ENCODE peak calls at places on chromosomes 5 and 9, in eight cellular contexts. One of them, this sample, is unnamed.

GRCh38 chr5:146079695-146080361 is 25.5 kb downstream of the PLAC8L1 start:
- DNase-seq in adipocyte: peak; percentile 3
- DNase-seq in A673: no peak
- DNase-seq in A549: no peak
- DNase-seq in K562: no peak
- DNase-seq in PC-3: peak; percentile 47
- DNase-seq in GM23248: peak; percentile 57
- DNase-seq in pancreas: no peak
- DNase-seq in this sample: peak; percentile 16

GRCh38 chr9:526904-527591 is 312.4 kb downstream of the DOCK8 start:
- DNase-seq in adipocyte: no peak
- DNase-seq in A673: no peak
- DNase-seq in A549: no peak
- DNase-seq in K562: no peak
- DNase-seq in PC-3: peak; percentile 25
- DNase-seq in GM23248: no peak
- DNase-seq in pancreas: no peak
- DNase-seq in this sample: no peak

GRCh38 chr5:128538249-128539037 is 398 bp upstream of the FBN2 start:
- DNase-seq in adipocyte: peak; percentile 99
- DNase-seq in A673: peak; percentile 11
- DNase-seq in A549: peak; percentile 88
- DNase-seq in K562: no peak
- DNase-seq in PC-3: peak; percentile 77
- DNase-seq in GM23248: peak; percentile 79
- DNase-seq in pancreas: no peak
- DNase-seq in this sample: no peak

GRCh38 chr5:10233505-10233904 is 16.2 kb downstream of the ATPSCKMT start:
- DNase-seq in adipocyte: peak; percentile 93
- DNase-seq in A673: peak; percentile 74
- DNase-seq in A549: peak; percentile 79
- DNase-seq in K562: no peak
- DNase-seq in PC-3: peak; percentile 95
- DNase-seq in GM23248: peak; percentile 96
- DNase-seq in pancreas: no peak
- DNase-seq in this sample: no peak

GRCh38 chr5:10528056-10528816 is 35.6 kb upstream of the ANKRD33B start:
- DNase-seq in adipocyte: peak; percentile 83
- DNase-seq in A673: no peak
- DNase-seq in A549: no peak
- DNase-seq in K562: no peak
- DNase-seq in PC-3: no peak
- DNase-seq in GM23248: peak; percentile 82
- DNase-seq in pancreas: no peak
- DNase-seq in this sample: peak; percentile 58

GRCh38 chr5:78983601-78984000 is 1.5 kb downstream of the ARSB start:
- DNase-seq in adipocyte: no peak
- DNase-seq in A673: no peak
- DNase-seq in A549: no peak
- DNase-seq in K562: no peak
- DNase-seq in PC-3: peak; percentile 1
- DNase-seq in GM23248: no peak
- DNase-seq in pancreas: no peak
- DNase-seq in this sample: no peak

GRCh38 chr9:132201780-132202703 is 40.2 kb downstream of the NTNG2 start:
- DNase-seq in adipocyte: no peak
- DNase-seq in A673: no peak
- DNase-seq in A549: peak; percentile 20
- DNase-seq in K562: no peak
- DNase-seq in PC-3: no peak
- DNase-seq in GM23248: no peak
- DNase-seq in pancreas: peak; percentile 37
- DNase-seq in this sample: no peak

GRCh38 chr5:1464096-1464446 is 18.8 kb upstream of the SLC6A3 start:
- DNase-seq in adipocyte: no peak
- DNase-seq in A673: no peak
- DNase-seq in A549: no peak
- DNase-seq in K562: no peak
- DNase-seq in PC-3: no peak
- DNase-seq in GM23248: no peak
- DNase-seq in pancreas: no peak
- DNase-seq in this sample: no peak

GRCh38 chr5:67030289-67031069 is 166.1 kb downstream of the CD180 start:
- DNase-seq in adipocyte: peak; percentile 41
- DNase-seq in A673: no peak
- DNase-seq in A549: no peak
- DNase-seq in K562: no peak
- DNase-seq in PC-3: peak; percentile 39
- DNase-seq in GM23248: peak; percentile 64
- DNase-seq in pancreas: no peak
- DNase-seq in this sample: no peak

GRCh38 chr5:135393229-135393628 is 5.8 kb downstream of the MACROH2A1 start:
- DNase-seq in adipocyte: no peak
- DNase-seq in A673: no peak
- DNase-seq in A549: no peak
- DNase-seq in K562: peak; percentile 4
- DNase-seq in PC-3: no peak
- DNase-seq in GM23248: no peak
- DNase-seq in pancreas: no peak
- DNase-seq in this sample: no peak

DNA sequence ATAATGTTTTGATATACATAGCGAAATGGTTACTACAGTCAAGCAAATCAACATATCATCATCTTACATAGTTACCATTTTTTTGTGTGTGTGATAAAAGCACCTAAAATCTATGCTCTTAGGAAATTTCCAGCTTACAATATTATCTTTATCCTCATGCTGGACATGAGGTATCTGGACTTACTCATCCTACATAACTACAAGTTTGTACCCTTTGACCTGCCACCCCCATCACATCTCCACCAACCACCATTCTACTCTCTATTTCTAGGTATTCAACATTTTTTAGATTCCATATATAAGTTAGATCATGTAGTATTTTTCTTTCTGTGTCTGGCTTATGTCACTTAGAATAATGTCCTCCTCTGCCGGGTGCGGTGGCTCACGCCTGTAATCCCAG is 79.9 kb downstream of the TAF11L14 start:
- DNase-seq in adipocyte: no peak
- DNase-seq in A673: no peak
- DNase-seq in A549: no peak
- DNase-seq in K562: no peak
- DNase-seq in PC-3: no peak
- DNase-seq in GM23248: no peak
- DNase-seq in pancreas: no peak
- DNase-seq in this sample: no peak
- H3K4me1 ChIP-seq in adipocyte: no peaks in the 10 kb centered on the region
- H3K4me1 ChIP-seq in A673: no peaks in the 10 kb centered on the region
- H3K4me1 ChIP-seq in A549: peaks cover 6% of the 10 kb centered on the region
- H3K4me1 ChIP-seq in K562: no peaks in the 10 kb centered on the region
- H3K4me1 ChIP-seq in PC-3: peaks cover 13% of the 10 kb centered on the region
- H3K4me1 ChIP-seq in GM23248: no peaks in the 10 kb centered on the region
- H3K4me1 ChIP-seq in pancreas: no peaks in the 10 kb centered on the region
- H3K4me1 ChIP-seq in this sample: no peaks in the 10 kb centered on the region

GRCh38 chr9:137195525-137196220 is 4.9 kb downstream of the TPRN start:
- DNase-seq in adipocyte: no peak
- DNase-seq in A673: no peak
- DNase-seq in A549: no peak
- DNase-seq in K562: no peak
- DNase-seq in PC-3: peak; percentile 51
- DNase-seq in GM23248: no peak
- DNase-seq in pancreas: peak; percentile 81
- DNase-seq in this sample: no peak

GRCh38 chr9:137192859-137193258 is 4.4 kb downstream of the SSNA1 start:
- DNase-seq in adipocyte: no peak
- DNase-seq in A673: no peak
- DNase-seq in A549: no peak
- DNase-seq in K562: no peak
- DNase-seq in PC-3: no peak
- DNase-seq in GM23248: no peak
- DNase-seq in pancreas: no peak
- DNase-seq in this sample: no peak

GRCh38 chr9:137193771-137194170 is 5.3 kb downstream of the SSNA1 start:
- DNase-seq in adipocyte: no peak
- DNase-seq in A673: no peak
- DNase-seq in A549: no peak
- DNase-seq in K562: no peak
- DNase-seq in PC-3: no peak
- DNase-seq in GM23248: no peak
- DNase-seq in pancreas: no peak
- DNase-seq in this sample: no peak

GRCh38 chr9:137194388-137194787 is 5.9 kb downstream of the SSNA1 start:
- DNase-seq in adipocyte: no peak
- DNase-seq in A673: no peak
- DNase-seq in A549: no peak
- DNase-seq in K562: no peak
- DNase-seq in PC-3: no peak
- DNase-seq in GM23248: no peak
- DNase-seq in pancreas: peak; percentile 78
- DNase-seq in this sample: no peak

DNA sequence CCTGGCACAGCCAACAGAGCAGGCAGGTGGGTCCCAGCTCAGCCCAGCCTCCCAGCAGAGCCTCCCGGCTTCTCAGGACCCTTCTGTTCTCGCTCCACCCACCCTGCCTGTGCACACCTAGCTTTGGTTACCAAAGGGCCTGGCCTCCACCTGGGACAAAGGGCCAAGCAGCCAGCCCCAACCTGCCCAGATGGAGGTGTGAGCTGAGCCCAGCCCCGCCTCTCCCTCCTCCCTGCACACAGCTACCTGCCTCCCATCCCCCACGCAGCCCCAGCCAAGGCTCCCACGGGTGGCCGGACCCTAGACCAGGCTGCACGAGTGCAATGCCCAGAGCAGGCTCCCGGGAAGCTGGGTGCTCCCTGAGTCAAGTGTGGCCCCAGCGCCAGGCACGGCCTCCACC is 5.6 kb downstream of the TPRN start:
- DNase-seq in adipocyte: no peak
- DNase-seq in A673: no peak
- DNase-seq in A549: no peak
- DNase-seq in K562: no peak
- DNase-seq in PC-3: no peak
- DNase-seq in GM23248: no peak
- DNase-seq in pancreas: peak; percentile 77
- DNase-seq in this sample: no peak
- H3K4me1 ChIP-seq in adipocyte: peaks cover 23% of the 10 kb centered on the region
- H3K4me1 ChIP-seq in A673: peaks cover 13% of the 10 kb centered on the region
- H3K4me1 ChIP-seq in A549: peaks cover 44% of the 10 kb centered on the region
- H3K4me1 ChIP-seq in K562: peaks cover 98% of the 10 kb centered on the region
- H3K4me1 ChIP-seq in PC-3: peaks cover 45% of the 10 kb centered on the region
- H3K4me1 ChIP-seq in GM23248: peaks cover 11% of the 10 kb centered on the region
- H3K4me1 ChIP-seq in pancreas: peaks cover 47% of the 10 kb centered on the region
- H3K4me1 ChIP-seq in this sample: peaks cover 36% of the 10 kb centered on the region

DNA sequence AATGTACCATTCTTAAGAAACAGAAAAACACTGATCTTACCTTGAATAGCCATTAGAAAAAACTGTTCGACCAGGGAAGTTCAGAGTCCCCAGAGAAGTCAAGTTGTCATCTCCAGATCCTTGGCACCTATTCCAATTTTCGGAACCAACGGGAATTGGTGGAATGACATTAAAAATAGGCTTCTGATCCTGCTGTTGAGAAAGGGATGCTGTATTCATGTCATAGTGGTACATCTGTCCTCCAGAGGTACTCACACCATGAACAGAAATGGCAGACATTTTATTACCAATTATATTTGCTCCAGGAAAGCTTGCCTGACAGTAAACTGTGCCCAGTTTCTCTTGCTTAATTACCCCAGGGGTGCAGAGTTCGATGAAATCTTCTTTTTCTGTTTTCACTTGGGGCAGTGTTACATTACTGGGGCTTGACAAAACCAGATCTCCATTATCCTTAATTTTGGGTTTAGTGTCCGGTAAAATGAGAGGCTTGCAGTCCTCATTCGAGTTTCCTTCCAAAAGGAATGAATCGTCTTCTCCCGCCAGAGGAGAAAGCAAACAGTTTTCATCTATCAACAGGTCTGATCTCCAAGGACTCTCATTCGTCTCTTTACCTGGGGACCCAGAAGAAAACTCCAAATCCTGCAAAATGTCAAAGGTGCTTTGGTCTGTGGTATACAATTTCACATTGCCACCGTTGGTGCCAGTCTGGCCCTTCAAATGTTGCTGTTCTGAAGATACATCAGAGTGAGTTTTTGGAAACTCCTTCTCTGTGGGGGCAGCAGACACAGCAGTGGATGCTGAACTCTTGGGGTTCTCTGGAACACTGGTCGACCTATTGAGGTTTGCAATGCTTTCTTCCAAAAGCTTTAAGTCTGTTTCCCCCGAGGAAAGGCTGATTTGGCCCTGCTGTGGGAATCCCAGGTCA is 3.6 kb downstream of the NR3C1 start:
- DNase-seq in adipocyte: peak; percentile 37
- DNase-seq in A673: no peak
- DNase-seq in A549: no peak
- DNase-seq in K562: no peak
- DNase-seq in PC-3: no peak
- DNase-seq in GM23248: peak; percentile 34
- DNase-seq in pancreas: no peak
- DNase-seq in this sample: no peak
- H3K4me1 ChIP-seq in adipocyte: peaks cover 25% of the 10 kb centered on the region
- H3K4me1 ChIP-seq in A673: peaks cover 16% of the 10 kb centered on the region
- H3K4me1 ChIP-seq in A549: peaks cover 7% of the 10 kb centered on the region
- H3K4me1 ChIP-seq in K562: peaks cover 13% of the 10 kb centered on the region
- H3K4me1 ChIP-seq in PC-3: peaks cover 65% of the 10 kb centered on the region
- H3K4me1 ChIP-seq in GM23248: peaks cover 13% of the 10 kb centered on the region
- H3K4me1 ChIP-seq in pancreas: peaks cover 55% of the 10 kb centered on the region
- H3K4me1 ChIP-seq in this sample: peaks cover 76% of the 10 kb centered on the region

GRCh38 chr5:178116406-178116885 is 3.1 kb downstream of the N4BP3 start:
- DNase-seq in adipocyte: no peak
- DNase-seq in A673: peak; percentile 22
- DNase-seq in A549: no peak
- DNase-seq in K562: no peak
- DNase-seq in PC-3: no peak
- DNase-seq in GM23248: no peak
- DNase-seq in pancreas: no peak
- DNase-seq in this sample: peak; percentile 72
- H3K4me1 ChIP-seq in adipocyte: peaks cover 18% of the 10 kb centered on the region
- H3K4me1 ChIP-seq in A673: peaks cover 24% of the 10 kb centered on the region
- H3K4me1 ChIP-seq in A549: peaks cover 7% of the 10 kb centered on the region
- H3K4me1 ChIP-seq in K562: peaks cover 72% of the 10 kb centered on the region
- H3K4me1 ChIP-seq in PC-3: peaks cover 10% of the 10 kb centered on the region
- H3K4me1 ChIP-seq in GM23248: no peaks in the 10 kb centered on the region
- H3K4me1 ChIP-seq in pancreas: peaks cover 15% of the 10 kb centered on the region
- H3K4me1 ChIP-seq in this sample: peaks cover 55% of the 10 kb centered on the region